ENCODE peak calls at places on chromosomes 16 and 17, in seven cellular contexts. J, N, W, G, B, F and M are unnamed samples. For H3K36me3, the result is how much of the 10 kb centered on the place peaks cover.

GRCh38 chr16:86080131-86080875 is 181.3 kb downstream of the IRF8 start:
- DNase-seq in J (peak), N (no peak), W (no peak), G (no peak), B (no peak), F (no peak), M (no peak)

GRCh38 chr16:10156111-10156510 is 26.1 kb downstream of the GRIN2A start:
- DNase-seq in J (no peak), N (no peak), W (no peak), G (no peak), B (no peak), F (no peak), M (no peak)

GRCh38 chr16:47197536-47198179 is 53.9 kb upstream of the NETO2 start:
- DNase-seq in J (no peak), N (no peak), W (no peak), G (no peak), B (no peak), F (peak), M (peak)

GRCh38 chr17:58289869-58290268 is 9.1 kb upstream of the MPO start:
- DNase-seq in J (no peak), N (no peak), W (no peak), G (no peak), B (no peak), F (no peak), M (no peak)

GRCh38 chr16:22321340-22322001 is 24.3 kb downstream of the POLR3E start:
- DNase-seq in J (peak), N (peak), W (peak), G (peak), B (peak), F (peak), M (peak)

GRCh38 chr16:83031524-83031923 is 404.8 kb downstream of the CDH13 start:
- DNase-seq in J (no peak), N (no peak), W (no peak), G (no peak), B (no peak), F (no peak), M (no peak)

GRCh38 chr16:31718998-31719397 is 154.6 kb upstream of the ZNF267 start:
- DNase-seq in J (no peak), N (no peak), W (no peak), G (no peak), B (no peak), F (peak), M (no peak)

GRCh38 chr17:42077770-42078169 is 20.5 kb downstream of the ZNF385C start:
- DNase-seq in J (no peak), N (no peak), W (no peak), G (no peak), B (no peak), F (no peak), M (no peak)

GRCh38 chr17:27157297-27157696 is 136.6 kb upstream of the WSB1 start:
- DNase-seq in J (no peak), N (no peak), W (no peak), G (no peak), B (no peak), F (no peak), M (peak)

GRCh38 chr16:29784157-29784556 is 6.1 kb downstream of the ZG16 start:
- DNase-seq in J (no peak), N (no peak), W (no peak), G (no peak), B (no peak), F (no peak), M (no peak)

GRCh38 chr16:228151-228855 is 946 bp downstream of the LUC7L start:
- DNase-seq in J (no peak), N (no peak), W (no peak), G (no peak), B (no peak), F (no peak), M (no peak)

GRCh38 chr17:47802341-47803022 is 19.1 kb downstream of the OSBPL7 start:
- DNase-seq in J (no peak), N (no peak), W (peak), G (no peak), B (no peak), F (peak), M (no peak)

GRCh38 chr16:50273888-50274770 is 7.8 kb downstream of the ADCY7 start:
- DNase-seq in J (no peak), N (no peak), W (peak), G (peak), B (no peak), F (no peak), M (no peak)

GRCh38 chr17:68229619-68230018 is 18.2 kb upstream of the AMZ2 start:
- DNase-seq in J (no peak), N (no peak), W (no peak), G (no peak), B (no peak), F (no peak), M (no peak)

GRCh38 chr17:33927732-33928133 is 327.4 kb upstream of the CCL2 start:
- DNase-seq in J (no peak), N (no peak), W (no peak), G (no peak), B (no peak), F (peak), M (no peak)

GRCh38 chr17:71224824-71225575 is 895.8 kb upstream of the SOX9 start:
- DNase-seq in J (no peak), N (no peak), W (no peak), G (no peak), B (no peak), F (peak), M (no peak)

GRCh38 chr17:7854078-7854777 is 638 bp upstream of the TMEM88 start:
- DNase-seq in J (peak), N (no peak), W (no peak), G (peak), B (peak), F (no peak), M (no peak)

GRCh38 chr16:66093217-66093616 is 273.3 kb upstream of the CDH5 start:
- DNase-seq in J (no peak), N (no peak), W (no peak), G (no peak), B (no peak), F (peak), M (no peak)

GRCh38 chr17:57135748-57136342 is 50.8 kb downstream of the AKAP1 start:
- DNase-seq in J (no peak), N (no peak), W (no peak), G (no peak), B (peak), F (no peak), M (peak)

GRCh38 chr17:34979153-34979552 is 1.2 kb upstream of the LIG3 start:
- DNase-seq in J (no peak), N (no peak), W (no peak), G (no peak), B (no peak), F (no peak), M (no peak)

GRCh38 chr17:50560931-50561750 is 626 bp downstream of the CACNA1G start:
- DNase-seq in J (no peak), N (no peak), W (no peak), G (no peak), B (peak), F (no peak), M (no peak)

GRCh38 chr17:19978206-19978802 is 676 bp upstream of the AKAP10 start:
- DNase-seq in J (no peak), N (no peak), W (no peak), G (peak), B (no peak), F (no peak), M (no peak)

GRCh38 chr16:81610144-81610842 is 165.7 kb downstream of the CMIP start:
- DNase-seq in J (peak), N (no peak), W (no peak), G (no peak), B (peak), F (peak), M (peak)

GRCh38 chr16:89904606-89905510 is 13.8 kb upstream of the MC1R start:
- DNase-seq in J (no peak), N (no peak), W (no peak), G (no peak), B (no peak), F (no peak), M (no peak)

GRCh38 chr16:83268164-83268563 is 539.6 kb upstream of the HSBP1 start:
- DNase-seq in J (no peak), N (no peak), W (no peak), G (no peak), B (no peak), F (no peak), M (no peak)

GRCh38 chr17:7176107-7176851 is 2.9 kb downstream of the ASGR1 start:
- DNase-seq in J (no peak), N (no peak), W (no peak), G (no peak), B (no peak), F (no peak), M (no peak)

GRCh38 chr17:80986046-80986445 is 5.6 kb upstream of the CHMP6 start:
- DNase-seq in J (no peak), N (no peak), W (no peak), G (no peak), B (no peak), F (no peak), M (no peak)

GRCh38 chr16:69108069-69108904 is 2.8 kb downstream of the HAS3 start:
- DNase-seq in J (no peak), N (no peak), W (no peak), G (no peak), B (no peak), F (no peak), M (peak)

GRCh38 chr16:17476414-17477259 is 5.9 kb upstream of the XYLT1 start:
- DNase-seq in J (no peak), N (no peak), W (no peak), G (no peak), B (no peak), F (peak), M (no peak)

GRCh38 chr16:85796599-85796998 is 2.7 kb downstream of the EMC8 start:
- DNase-seq in J (no peak), N (no peak), W (no peak), G (no peak), B (no peak), F (no peak), M (no peak)

GRCh38 chr16:47311738-47312505 is 148.9 kb downstream of the ITFG1 start:
- DNase-seq in J (no peak), N (no peak), W (no peak), G (no peak), B (no peak), F (peak), M (no peak)

DNA sequence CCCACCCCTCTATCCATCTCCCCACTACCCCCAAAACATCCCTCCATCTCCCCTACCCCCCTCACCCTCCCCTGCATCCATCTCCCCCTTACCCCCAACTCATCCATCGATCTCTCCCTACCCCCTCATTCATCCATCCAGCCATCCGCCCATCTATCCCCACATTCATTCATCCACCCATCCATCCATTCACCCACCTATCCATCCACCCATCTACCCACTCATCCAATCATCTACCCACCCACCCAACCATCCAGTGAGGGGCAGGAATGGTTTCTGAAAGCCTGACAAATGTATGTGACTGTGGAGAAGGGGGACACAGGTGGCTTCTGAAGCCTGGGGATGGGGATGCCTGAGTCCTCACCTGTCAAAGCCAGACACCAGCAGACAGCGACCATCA is 8.8 kb upstream of the PAM16 start:
- DNase-seq in J (no peak), N (no peak), W (no peak), G (no peak), B (no peak), F (no peak), M (no peak)
- H3K36me3 ChIP-seq in J (under half), N (under half), W (half or more), G (half or more), B (half or more), F (under half), M (under half)

DNA sequence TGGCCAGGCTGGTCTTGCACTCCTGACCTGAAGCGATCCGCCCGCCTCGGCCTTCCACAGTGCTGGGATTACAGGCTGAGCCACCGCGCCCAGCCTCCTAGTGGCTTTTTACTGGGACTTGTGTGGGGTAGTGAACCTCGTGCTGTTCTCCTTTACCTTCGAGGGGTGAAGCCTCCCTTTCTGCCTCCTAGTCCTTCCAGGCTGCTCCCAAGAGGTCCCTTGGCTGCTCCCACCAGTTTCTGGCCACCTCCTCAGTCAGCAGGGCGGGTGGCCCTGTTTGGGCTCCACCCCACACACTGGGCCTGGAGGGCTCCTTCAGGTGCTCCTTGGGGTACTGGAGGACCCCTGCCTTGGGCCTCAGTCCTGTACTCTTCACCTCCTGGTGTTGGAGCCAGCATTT is 70.9 kb upstream of the ZNF750 start:
- DNase-seq in J (no peak), N (no peak), W (no peak), G (no peak), B (no peak), F (no peak), M (no peak)
- H3K36me3 ChIP-seq in J (under half), N (under half), W (under half), G (half or more), B (half or more), F (under half), M (half or more)

GRCh38 chr16:28093383-28093725 is 29.8 kb upstream of the GSG1L start:
- DNase-seq in J (peak), N (no peak), W (no peak), G (peak), B (no peak), F (no peak), M (no peak)

GRCh38 chr16:28097500-28097899 is 34.0 kb upstream of the GSG1L start:
- DNase-seq in J (peak), N (no peak), W (no peak), G (peak), B (no peak), F (no peak), M (no peak)

GRCh38 chr16:28098959-28099945 is 35.7 kb upstream of the GSG1L start:
- DNase-seq in J (no peak), N (no peak), W (no peak), G (peak), B (peak), F (no peak), M (no peak)

GRCh38 chr16:28098171-28098958 is 34.9 kb upstream of the GSG1L start:
- DNase-seq in J (no peak), N (no peak), W (no peak), G (peak), B (peak), F (no peak), M (peak)

GRCh38 chr16:28096974-28097373 is 33.5 kb upstream of the GSG1L start:
- DNase-seq in J (peak), N (no peak), W (no peak), G (peak), B (no peak), F (no peak), M (peak)
- H3K36me3 ChIP-seq in J (under half), N (under half), W (half or more), G (half or more), B (half or more), F (under half), M (under half)

DNA sequence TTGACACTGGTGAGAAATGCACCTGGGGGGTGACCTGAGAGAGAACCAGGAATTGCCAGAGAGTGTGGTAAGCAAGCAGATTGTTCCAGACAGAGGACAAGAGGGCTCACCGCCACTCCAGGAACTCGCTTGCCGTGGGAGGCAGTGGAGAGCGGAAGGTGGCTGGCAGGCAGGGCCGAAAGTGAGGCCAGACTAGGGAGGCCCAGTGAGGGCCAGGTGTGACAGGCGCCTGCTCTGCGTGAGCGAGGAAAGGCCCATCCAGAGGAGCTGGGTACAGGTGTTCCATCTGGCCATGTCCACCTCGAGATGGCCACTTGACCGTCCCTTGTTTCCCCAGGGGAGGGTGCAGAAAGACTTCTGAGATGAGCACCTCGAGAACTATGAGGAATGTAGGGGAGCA is 11.9 kb upstream of the MYO15B start:
- DNase-seq in J (no peak), N (no peak), W (no peak), G (no peak), B (no peak), F (no peak), M (no peak)
- H3K36me3 ChIP-seq in J (under half), N (under half), W (under half), G (under half), B (under half), F (under half), M (under half)

DNA sequence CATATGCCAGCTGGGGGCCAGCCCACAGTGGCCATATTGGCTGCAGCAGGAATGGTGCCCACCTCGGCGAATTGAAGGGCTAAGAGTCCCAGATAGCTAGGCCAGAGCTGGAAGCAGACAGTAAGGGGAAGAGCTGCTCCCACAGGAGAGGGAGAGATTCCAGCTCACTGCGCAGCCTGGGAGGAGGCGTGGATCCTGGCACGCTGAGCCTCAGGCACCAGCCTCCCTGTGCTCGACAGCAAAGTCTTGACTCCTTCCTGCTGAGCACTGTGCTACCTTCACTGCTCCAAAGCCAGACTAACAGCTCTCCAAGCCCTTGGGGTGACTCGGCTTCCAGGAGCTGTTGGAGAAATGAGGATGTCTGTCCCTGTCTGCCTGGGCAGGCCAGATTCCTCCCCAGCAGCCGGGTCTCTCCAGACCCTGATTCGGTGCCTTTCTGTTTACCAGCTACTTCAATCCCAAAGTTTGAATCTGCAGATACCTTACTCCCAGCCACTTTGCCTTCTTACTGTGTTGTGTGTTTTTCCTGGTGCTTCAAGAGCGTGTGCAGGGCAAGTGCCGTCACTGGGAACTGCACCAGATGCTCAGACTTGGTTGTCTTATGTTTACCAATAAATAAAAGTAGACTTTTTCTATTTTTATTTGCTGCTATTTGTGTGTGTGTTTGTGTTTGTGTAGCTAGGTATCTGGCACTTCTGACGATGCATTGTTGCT is 9.1 kb downstream of the CBX2 start:
- DNase-seq in J (no peak), N (no peak), W (no peak), G (peak), B (peak), F (no peak), M (no peak)
- H3K36me3 ChIP-seq in J (under half), N (under half), W (under half), G (under half), B (under half), F (under half), M (under half)

DNA sequence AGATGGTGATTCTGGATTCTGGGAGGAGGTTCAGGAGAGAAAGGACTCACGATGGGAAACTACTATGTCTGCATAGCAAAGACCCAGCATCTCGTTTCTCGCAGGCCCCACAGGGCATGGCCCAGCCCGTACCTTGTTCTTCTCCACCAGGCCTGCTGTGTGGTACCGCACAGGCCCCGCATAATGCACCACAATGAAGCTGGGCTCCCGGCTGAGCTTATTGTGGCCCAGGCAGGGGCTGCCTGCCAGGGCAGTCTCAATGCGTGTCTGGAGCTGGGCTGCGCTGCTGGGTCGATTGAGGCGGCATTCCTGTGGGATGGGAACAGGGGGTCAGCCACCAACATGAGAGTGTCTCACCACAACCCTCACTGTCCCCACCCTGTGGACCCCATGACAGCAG is 20.4 kb downstream of the ZNHIT3 start:
- DNase-seq in J (no peak), N (no peak), W (no peak), G (no peak), B (no peak), F (no peak), M (no peak)
- H3K36me3 ChIP-seq in J (under half), N (under half), W (under half), G (half or more), B (half or more), F (under half), M (half or more)

DNA sequence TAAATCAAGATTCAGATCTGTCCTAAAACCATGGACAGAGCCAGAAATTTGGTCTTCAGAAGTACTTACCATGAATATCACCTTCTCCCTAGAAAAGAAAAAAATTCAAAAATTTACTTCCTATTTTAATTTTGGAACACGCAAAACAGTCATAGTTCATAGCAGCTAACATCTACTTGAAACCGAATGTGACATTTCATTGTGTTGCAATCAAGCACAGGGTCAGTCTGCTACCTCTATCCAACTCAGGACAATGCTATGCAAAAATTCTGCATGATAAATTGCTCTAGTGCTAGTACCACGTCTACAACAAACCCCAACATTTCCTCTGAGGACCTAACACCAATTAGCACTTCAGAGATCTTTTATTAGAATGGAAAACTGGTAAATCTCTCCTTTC is 7.7 kb downstream of the JPT1 start:
- DNase-seq in J (no peak), N (no peak), W (no peak), G (no peak), B (no peak), F (peak), M (no peak)
- H3K36me3 ChIP-seq in J (under half), N (half or more), W (under half), G (under half), B (under half), F (under half), M (under half)

GRCh38 chr16:84780063-84780462 is 39.7 kb upstream of the CRISPLD2 start:
- DNase-seq in J (peak), N (no peak), W (no peak), G (no peak), B (no peak), F (no peak), M (no peak)
- H3K36me3 ChIP-seq in J (under half), N (under half), W (under half), G (half or more), B (half or more), F (under half), M (under half)